ENCODE peak calls at places on chromosomes 3 and 15, in four cellular contexts. D, U, E and Q are unnamed samples.

GRCh38 chr15:26661727-26662126 is 111.1 kb downstream of the GABRB3 start:
- DNase-seq in E (no peak), D (no peak), U (no peak), Q (no peak)

GRCh38 chr15:43251863-43252241 is 14.9 kb downstream of the TGM5 start:
- DNase-seq in U (no peak), D (no peak), E (no peak), Q (no peak)

GRCh38 chr15:49720221-49720620 is 99.4 kb downstream of the DTWD1 start:
- DNase-seq in D (no peak), U (no peak), E (no peak), Q (no peak)

GRCh38 chr3:71910107-71910506 is 125.2 kb upstream of the PROK2 start:
- DNase-seq in U (no peak), E (no peak), D (no peak), Q (no peak)

GRCh38 chr15:97984157-97984556 is 23.7 kb downstream of the ARRDC4 start:
- DNase-seq in D (no peak), E (no peak), U (no peak), Q (no peak)

GRCh38 chr3:37223084-37223975 is 48.9 kb upstream of the LRRFIP2 start:
- DNase-seq in E (peak; percentile 25), U (no peak), D (peak; percentile 43), Q (no peak)

GRCh38 chr3:117350386-117350785 is 640.8 kb downstream of the TUSC7 start:
- DNase-seq in D (no peak), U (no peak), E (no peak), Q (no peak)

GRCh38 chr15:69679623-69680228 is 227.1 kb downstream of the RPLP1 start:
- DNase-seq in E (no peak), D (no peak), U (no peak), Q (no peak)

GRCh38 chr15:89863918-89864317 is 29.9 kb downstream of the AP3S2 start:
- DNase-seq in D (no peak), U (no peak), E (no peak), Q (no peak)

GRCh38 chr3:100042577-100042981 is 71.7 kb downstream of the FILIP1L start:
- DNase-seq in E (no peak), U (no peak), D (peak; percentile 64), Q (no peak)

GRCh38 chr3:128004661-128005060 is 47.6 kb upstream of the SEC61A1 start:
- DNase-seq in U (no peak), D (no peak), E (no peak), Q (no peak)

GRCh38 chr3:125212096-125212508 is 446 bp downstream of the SLC12A8 start:
- DNase-seq in D (no peak), U (peak; percentile 79), E (peak; percentile 76), Q (peak; percentile 73)

GRCh38 chr3:38493019-38493418 is 3.1 kb upstream of the EXOG start:
- DNase-seq in E (no peak), U (no peak), D (peak; percentile 86), Q (no peak)

GRCh38 chr3:64207289-64208086 is 17.8 kb downstream of the PRICKLE2 start:
- DNase-seq in E (no peak), U (no peak), D (peak; percentile 85), Q (no peak)

GRCh38 chr3:56800373-56801150 is 1.2 kb downstream of the ARHGEF3 start:
- DNase-seq in D (no peak), E (no peak), U (no peak), Q (no peak)

GRCh38 chr15:48643236-48643635 is 2.3 kb downstream of the FBN1 start:
- DNase-seq in U (no peak), E (no peak), D (no peak), Q (no peak)

GRCh38 chr3:50474717-50475116 is 28.7 kb downstream of the CACNA2D2 start:
- DNase-seq in D (peak; percentile 41), E (no peak), U (no peak), Q (no peak)

GRCh38 chr3:143464850-143465249 is 345.3 kb downstream of the CHST2 start:
- DNase-seq in E (no peak), U (no peak), D (peak; percentile 14), Q (no peak)

GRCh38 chr3:148297013-148297412 is 400.7 kb upstream of the AGTR1 start:
- DNase-seq in E (no peak), D (no peak), U (no peak), Q (no peak)

GRCh38 chr3:141280690-141281089 is 49.1 kb downstream of the PXYLP1 start:
- DNase-seq in E (no peak), U (no peak), D (no peak), Q (no peak)

GRCh38 chr3:184333190-184333589 is 4.2 kb upstream of the FAM131A start:
- DNase-seq in D (no peak), E (no peak), U (no peak), Q (no peak)

GRCh38 chr3:184335291-184335660 is 2.1 kb upstream of the FAM131A start:
- DNase-seq in E (no peak), D (no peak), U (no peak), Q (peak; percentile 55)

GRCh38 chr3:184334470-184335158 is 2.8 kb upstream of the FAM131A start:
- DNase-seq in D (peak; percentile 86), E (peak; percentile 34), U (no peak), Q (no peak)

GRCh38 chr3:184332370-184333090 is 4.9 kb upstream of the FAM131A start:
- DNase-seq in D (peak; percentile 95), U (no peak), E (peak; percentile 71), Q (no peak)

GRCh38 chr3:184333700-184334099 is 3.7 kb upstream of the FAM131A start:
- DNase-seq in D (no peak), U (no peak), E (no peak), Q (no peak)
- H2BK120ac ChIP-seq in D (no peak overlapping the region), U (no peak overlapping the region), E (no peak overlapping the region), Q (no peak overlapping the region)

DNA sequence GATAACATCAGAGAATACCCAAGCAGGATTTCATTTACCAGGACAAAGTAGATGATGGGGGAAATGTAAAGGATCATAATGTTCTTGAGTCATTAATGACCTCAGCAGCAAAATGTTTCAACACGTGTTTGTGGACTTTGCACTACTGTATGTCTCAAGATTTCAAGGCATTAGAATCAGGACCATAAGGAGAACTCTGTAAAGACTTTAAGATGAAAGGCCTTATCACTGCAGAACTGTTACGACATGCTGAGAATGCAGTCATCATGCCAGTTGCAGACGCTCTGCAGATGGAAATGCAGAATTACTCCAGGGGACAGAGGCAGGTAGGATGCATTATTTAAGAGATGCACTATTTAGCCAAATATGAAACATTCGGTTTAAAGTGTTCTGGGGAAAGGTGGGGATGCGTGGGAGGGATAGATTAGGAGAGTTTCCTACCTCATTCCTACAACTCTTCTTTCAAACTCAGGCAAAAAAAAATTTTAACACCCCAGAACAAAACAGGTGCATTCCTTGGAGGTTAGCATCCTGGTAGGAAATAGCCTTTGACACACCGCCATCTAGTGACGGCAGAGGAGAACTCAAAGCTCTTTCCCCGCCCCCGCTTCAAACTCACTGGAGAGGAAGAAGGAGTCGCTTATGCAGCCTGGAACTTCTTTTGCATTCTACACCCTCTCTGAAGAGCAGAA is 43.3 kb upstream of the TOPAZ1 start:
- DNase-seq in U (peak; percentile 84), D (peak; percentile 67), E (peak; percentile 85), Q (peak; percentile 77)
- H3K56ac ChIP-seq in U (no peak overlapping the region), D (no peak overlapping the region), E (no peak overlapping the region), Q (no peak overlapping the region)

GRCh38 chr3:14323401-14324223 is 78.8 kb upstream of the SLC6A6 start:
- DNase-seq in D (no peak), E (no peak), U (no peak), Q (no peak)
- H2BK120ac ChIP-seq in D (peak overlapping the region; percentile 19), E (peak overlapping the region; percentile 30), U (no peak overlapping the region), Q (no peak overlapping the region)

DNA sequence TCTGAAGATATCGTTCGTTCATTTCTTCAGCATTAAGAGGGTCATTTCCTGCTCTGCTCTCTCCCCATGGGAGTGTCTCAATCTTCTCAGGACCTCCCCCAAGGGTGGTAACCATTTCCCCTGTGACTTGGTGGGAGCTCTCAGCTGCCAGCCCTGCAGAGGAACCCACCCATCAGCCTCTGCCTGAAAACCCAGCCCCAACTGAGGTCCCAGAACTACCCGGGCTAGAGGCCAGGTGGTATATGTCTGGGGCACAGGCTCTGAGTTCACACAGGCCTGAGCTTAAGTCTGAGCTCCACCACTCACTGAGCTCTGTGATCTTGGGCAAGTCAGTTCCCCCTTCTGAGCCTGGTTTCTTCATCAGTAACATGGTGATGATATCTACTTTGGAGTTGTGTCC is 10.0 kb upstream of the ATP2B2 start:
- DNase-seq in U (no peak), E (no peak), D (no peak), Q (no peak)
- H3K56ac ChIP-seq in U (no peak overlapping the region), E (no peak overlapping the region), D (no peak overlapping the region), Q (no peak overlapping the region)

GRCh38 chr15:87228460-87228859 is 1028.1 kb downstream of the NTRK3 start:
- DNase-seq in D (no peak), U (no peak), E (no peak), Q (no peak)
- H2BK120ac ChIP-seq in D (no peak overlapping the region), U (no peak overlapping the region), E (no peak overlapping the region), Q (no peak overlapping the region)

DNA sequence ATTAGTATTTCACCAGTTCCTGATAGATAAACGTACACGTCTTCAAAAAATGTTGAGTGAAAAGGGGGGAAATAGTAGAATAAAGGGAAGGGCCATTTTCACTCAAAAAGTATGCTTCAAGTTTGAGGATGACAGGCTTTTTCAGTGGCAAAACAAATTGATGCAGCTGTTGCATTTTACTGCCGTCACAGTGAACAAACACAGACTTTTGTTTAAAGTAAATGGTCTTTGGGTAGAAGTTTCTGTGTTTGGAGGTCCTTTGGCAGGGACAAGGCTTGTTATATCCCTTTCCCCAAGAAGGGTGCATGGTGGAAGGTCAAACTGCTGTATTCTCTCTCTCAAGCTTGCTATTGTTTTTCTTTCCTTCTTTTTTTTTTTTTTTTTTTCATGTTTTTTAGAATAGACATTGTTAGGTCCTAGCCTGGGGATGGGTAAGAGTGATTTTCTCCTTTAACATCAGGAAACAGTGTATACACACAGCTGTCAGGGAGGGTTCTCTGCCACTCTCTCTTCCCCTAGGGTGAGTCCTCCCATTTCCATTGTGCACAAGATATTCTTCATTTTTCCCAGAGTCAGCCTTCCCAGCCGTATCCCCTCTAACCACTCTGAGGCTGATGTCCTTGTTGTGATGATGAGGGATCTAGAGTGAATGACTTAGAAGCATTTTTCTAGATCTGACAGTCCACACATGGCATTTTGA is 6.6 kb upstream of the SUCNR1 start:
- DNase-seq in U (no peak), E (no peak), D (no peak), Q (no peak)
- H3K56ac ChIP-seq in U (no peak overlapping the region), E (no peak overlapping the region), D (no peak overlapping the region), Q (no peak overlapping the region)

GRCh38 chr15:68318931-68319909 is 41.7 kb downstream of the FEM1B start:
- DNase-seq in E (no peak), D (no peak), U (no peak), Q (no peak)
- H2BK120ac ChIP-seq in E (no peak overlapping the region), D (no peak overlapping the region), U (no peak overlapping the region), Q (no peak overlapping the region)

GRCh38 chr3:17687585-17687984 is 54.8 kb downstream of the TBC1D5 start:
- DNase-seq in U (no peak), D (no peak), E (no peak), Q (no peak)
- H3K56ac ChIP-seq in U (no peak overlapping the region), D (no peak overlapping the region), E (no peak overlapping the region), Q (no peak overlapping the region)

DNA sequence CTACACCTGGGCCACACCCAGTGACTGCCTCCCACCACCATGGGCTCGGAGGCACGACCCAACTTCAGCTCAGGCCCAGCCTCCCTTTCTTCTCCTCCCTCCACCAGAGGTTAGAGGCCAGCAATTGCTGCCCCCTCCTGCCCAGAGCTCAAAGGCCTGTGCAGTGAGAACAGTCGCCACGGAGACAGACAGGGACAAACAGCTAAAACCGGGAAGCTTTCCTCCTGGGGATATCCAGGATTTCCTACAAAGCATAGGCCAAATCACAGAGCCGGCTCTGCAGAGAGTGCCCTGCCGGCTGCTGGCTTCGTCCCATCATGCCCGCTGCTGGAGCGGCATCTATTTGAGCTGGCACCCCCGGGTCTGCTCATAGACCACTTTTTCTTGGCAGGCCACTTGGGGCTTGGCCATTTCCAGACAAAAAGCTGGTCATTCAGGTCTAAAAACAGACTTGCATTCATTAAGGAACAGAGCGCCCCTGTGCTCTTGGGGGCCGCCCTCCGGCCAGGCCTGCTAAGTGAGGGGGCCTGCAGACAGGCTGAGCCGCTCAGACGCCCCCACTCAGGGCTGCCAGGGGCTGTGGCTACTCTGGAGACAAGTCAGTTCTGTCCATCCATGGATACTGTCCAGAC is 17.5 kb downstream of the GRAMD2A start:
- DNase-seq in U (no peak), D (no peak), E (peak; percentile 85), Q (peak; percentile 60)
- H2BK120ac ChIP-seq in U (no peak overlapping the region), D (no peak overlapping the region), E (no peak overlapping the region), Q (no peak overlapping the region)